ENCODE peak calls at places on chromosome 13, in eight cellular contexts. G is psoas muscle, Z is heart left ventricle, Q is lower lobe of right lung, H is left ventricle myocardium inferior, O is mucosa of descending colon, V is epithelial cell of proximal tubule, M is heart right ventricle. F is an unnamed sample.

GRCh38 chr13:106589716-106590115 is 21.8 kb upstream of the ARGLU1 start:
- DNase-seq in O (no peak), Z (no peak), G (no peak), V (no peak), Q (no peak), H (no peak), M (no peak), F (no peak)

GRCh38 chr13:84870190-84870589 is 929.0 kb downstream of the SLITRK6 start:
- DNase-seq in G (no peak), H (no peak), M (no peak), Z (no peak), V (no peak), Q (no peak), O (no peak), F (no peak)

GRCh38 chr13:50928088-50928487 is 18.5 kb downstream of the RNASEH2B start:
- DNase-seq in Z (no peak), M (no peak), O (no peak), Q (no peak), H (no peak), V (no peak), G (no peak), F (no peak)

GRCh38 chr13:74770361-74770760 is 636.2 kb upstream of the KLF12 start:
- DNase-seq in H (no peak), Q (no peak), G (no peak), Z (no peak), M (no peak), V (peak; percentile 64), O (no peak), F (no peak)

GRCh38 chr13:20006206-20006605 is 47.7 kb downstream of the ZMYM2 start:
- DNase-seq in Q (no peak), M (no peak), Z (no peak), V (no peak), O (no peak), G (no peak), H (no peak), F (no peak)

GRCh38 chr13:33375421-33375820 is 89.9 kb upstream of the STARD13 start:
- DNase-seq in H (no peak), M (no peak), Z (no peak), O (no peak), G (no peak), Q (no peak), V (no peak), F (no peak)

GRCh38 chr13:40475617-40476016 is 190.8 kb downstream of the FOXO1 start:
- DNase-seq in G (no peak), O (no peak), H (no peak), M (no peak), V (no peak), Q (no peak), Z (no peak), F (no peak)

GRCh38 chr13:113861433-113862030 is 2.3 kb downstream of the GAS6 start:
- DNase-seq in H (no peak), V (no peak), O (peak; percentile 27), G (peak; percentile 48), M (no peak), Q (peak; percentile 35), Z (no peak), F (no peak)

GRCh38 chr13:68982961-68983619 is 1124.5 kb upstream of the ATXN8OS start:
- DNase-seq in Q (no peak), V (no peak), H (no peak), Z (no peak), M (no peak), O (no peak), G (peak; percentile 12), F (no peak)

GRCh38 chr13:80199585-80200292 is 141.2 kb downstream of the SPRY2 start:
- DNase-seq in H (no peak), Q (no peak), G (no peak), Z (no peak), M (no peak), V (no peak), O (no peak), F (no peak)
- H3K4me3 ChIP-seq in H (no peak overlapping the region), Q (no peak overlapping the region), G (no peak overlapping the region), Z (no peak overlapping the region), M (no peak overlapping the region), V (no peak overlapping the region), O (no peak overlapping the region), F (no peak overlapping the region)

DNA sequence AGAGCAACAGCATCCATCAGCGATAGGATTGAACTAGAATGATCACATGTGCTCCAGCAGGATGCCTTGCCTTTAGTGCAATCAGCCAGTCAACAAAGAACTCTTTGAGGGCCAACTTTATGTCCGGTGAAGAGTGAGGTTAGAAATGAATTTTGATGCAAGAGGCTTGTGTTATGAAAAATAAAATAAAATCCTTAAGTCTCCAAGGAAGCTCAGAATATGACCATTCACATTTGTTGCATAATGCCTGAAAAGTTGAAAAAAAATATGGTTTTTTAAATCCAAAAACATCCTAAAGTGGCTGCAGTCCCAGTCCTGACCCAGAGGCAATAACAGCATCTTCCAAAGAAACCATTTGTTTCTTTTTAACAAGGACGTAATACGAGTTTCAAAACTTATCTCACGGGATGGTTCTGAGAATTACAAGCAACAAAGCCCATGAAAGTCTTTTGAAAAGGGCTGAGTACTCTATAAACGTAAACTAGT is 61.3 kb downstream of the DCLK1 start:
- DNase-seq in V (no peak), M (no peak), G (no peak), O (no peak), Z (peak; percentile 29), Q (no peak), H (no peak), F (no peak)
- H3K4me3 ChIP-seq in V (no peak overlapping the region), M (peak overlapping the region; percentile 16), G (no peak overlapping the region), O (no peak overlapping the region), Z (no peak overlapping the region), Q (no peak overlapping the region), H (no peak overlapping the region), F (no peak overlapping the region)

DNA sequence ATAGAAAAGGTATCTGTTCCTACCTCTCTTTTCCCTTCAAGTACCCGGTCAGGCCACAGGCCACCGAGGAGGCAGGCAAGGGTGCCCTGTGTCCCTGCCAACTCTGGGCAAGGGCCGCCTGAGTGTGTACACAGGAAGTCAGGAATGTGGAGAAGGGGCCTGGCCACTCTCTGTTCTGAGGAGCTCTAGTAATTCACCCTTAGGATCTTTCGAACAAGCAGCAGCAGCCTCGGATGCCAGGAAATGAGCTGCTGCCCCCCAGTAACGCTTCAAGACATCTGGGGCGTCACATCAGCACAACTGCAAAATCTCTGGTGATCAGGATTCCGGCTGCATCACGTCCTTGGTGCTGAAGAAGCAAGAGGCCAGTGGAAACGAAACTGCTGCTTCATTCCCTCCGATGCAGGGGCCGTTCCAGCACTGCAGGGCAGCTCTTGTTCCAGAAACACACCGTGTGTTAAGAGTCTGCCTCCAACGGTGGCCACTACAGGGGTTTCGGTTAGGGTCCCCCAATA is 2.0 kb downstream of the RAB20 start:
- DNase-seq in V (no peak), Q (peak; percentile 89), G (no peak), H (peak; percentile 57), M (peak; percentile 59), Z (peak; percentile 77), O (peak; percentile 76), F (no peak)
- H3K4me3 ChIP-seq in V (peak overlapping the region; percentile 95), Q (peak overlapping the region; percentile 80), G (peak overlapping the region; percentile 88), H (peak overlapping the region; percentile 92), M (peak overlapping the region; percentile 87), Z (peak overlapping the region; percentile 74), O (no peak overlapping the region), F (no peak overlapping the region)

DNA sequence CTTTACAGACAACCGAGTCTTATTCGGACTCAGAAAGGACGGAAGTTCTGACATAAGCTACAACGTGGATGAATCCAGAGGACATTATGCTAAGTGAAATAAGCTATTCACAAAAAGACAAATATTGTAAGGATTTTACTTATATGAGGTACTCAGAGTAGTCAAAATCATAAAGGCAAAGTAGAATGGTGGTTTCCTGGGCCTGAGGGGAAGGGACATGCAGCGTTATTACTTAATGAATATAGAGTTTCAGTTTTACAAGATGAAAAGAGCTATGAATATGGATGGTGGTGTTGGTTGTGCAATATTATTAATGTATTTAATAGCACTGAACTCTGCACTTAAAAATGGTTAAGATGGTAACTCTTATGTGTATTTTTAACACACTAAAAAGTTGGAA is 419.1 kb upstream of the SGCG start:
- DNase-seq in H (no peak), Z (no peak), M (no peak), O (no peak), V (no peak), G (no peak), Q (no peak), F (no peak)
- H3K4me3 ChIP-seq in H (no peak overlapping the region), Z (no peak overlapping the region), M (no peak overlapping the region), O (no peak overlapping the region), V (no peak overlapping the region), G (no peak overlapping the region), Q (no peak overlapping the region), F (no peak overlapping the region)

GRCh38 chr13:46106839-46107371 is 2.1 kb upstream of the CPB2 start:
- DNase-seq in V (no peak), G (no peak), H (no peak), O (no peak), M (no peak), Q (no peak), Z (no peak), F (no peak)
- H3K4me3 ChIP-seq in V (no peak overlapping the region), G (no peak overlapping the region), H (no peak overlapping the region), O (no peak overlapping the region), M (no peak overlapping the region), Q (no peak overlapping the region), Z (no peak overlapping the region), F (no peak overlapping the region)

GRCh38 chr13:88643233-88643632 is 972.1 kb downstream of the SLITRK5 start:
- DNase-seq in Z (no peak), G (no peak), M (no peak), H (no peak), V (no peak), O (no peak), Q (no peak), F (no peak)

DNA sequence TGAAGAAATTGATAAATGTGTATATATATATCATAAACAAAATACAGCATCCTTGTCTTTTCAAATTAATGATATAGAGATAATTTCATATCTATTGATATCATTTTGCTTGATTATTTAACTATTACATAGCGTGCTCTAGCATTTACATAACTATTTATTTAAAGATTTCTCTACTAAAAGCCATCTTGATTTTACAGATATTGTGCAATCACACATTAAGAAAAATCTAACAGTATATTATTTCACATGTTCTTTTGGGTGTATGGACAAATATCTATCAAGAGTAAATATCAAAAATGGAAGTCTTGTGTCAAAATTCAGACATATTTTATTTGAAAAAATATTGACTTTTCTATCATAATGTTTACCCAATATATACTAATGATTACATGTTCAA is 966.8 kb downstream of the SLITRK5 start:
- DNase-seq in G (no peak), Z (no peak), V (no peak), H (no peak), Q (no peak), O (no peak), M (no peak), F (no peak)
- H3K4me3 ChIP-seq in G (no peak overlapping the region), Z (no peak overlapping the region), V (no peak overlapping the region), H (no peak overlapping the region), Q (no peak overlapping the region), O (no peak overlapping the region), M (no peak overlapping the region), F (no peak overlapping the region)

GRCh38 chr13:30737511-30738342 is 2.4 kb downstream of the ALOX5AP start:
- DNase-seq in O (no peak), M (no peak), Z (no peak), V (no peak), H (no peak), Q (no peak), G (no peak), F (no peak)
- H3K4me3 ChIP-seq in O (no peak overlapping the region), M (no peak overlapping the region), Z (no peak overlapping the region), V (no peak overlapping the region), H (peak overlapping the region; percentile 29), Q (peak overlapping the region; percentile 47), G (no peak overlapping the region), F (no peak overlapping the region)

GRCh38 chr13:35479223-35479536 is 2.7 kb upstream of the MAB21L1 start:
- DNase-seq in Q (no peak), G (no peak), O (no peak), M (no peak), Z (no peak), V (no peak), H (no peak), F (no peak)
- H3K4me3 ChIP-seq in Q (no peak overlapping the region), G (no peak overlapping the region), O (no peak overlapping the region), M (no peak overlapping the region), Z (no peak overlapping the region), V (no peak overlapping the region), H (no peak overlapping the region), F (no peak overlapping the region)

GRCh38 chr13:75869981-75870380 is 233.9 kb downstream of the LMO7 start:
- DNase-seq in Z (no peak), Q (no peak), M (no peak), V (no peak), H (no peak), O (no peak), G (no peak), F (no peak)
- H3K4me3 ChIP-seq in Z (no peak overlapping the region), Q (peak overlapping the region; percentile 51), M (no peak overlapping the region), V (no peak overlapping the region), H (no peak overlapping the region), O (no peak overlapping the region), G (no peak overlapping the region), F (no peak overlapping the region)